ENCODE peak calls at places on chromosomes 1 and 21, in nine cellular contexts. L, Y, F, E, Z, W, M, R and O are unnamed samples.

GRCh38 chr1:184160236-184160635 is 108.7 kb downstream of the TSEN15 start:
- DNase-seq in L (no peak), Y (no peak), E (no peak), Z (no peak), W (no peak), M (peak), F (peak), R (peak), O (peak)

GRCh38 chr1:155018617-155019348 is 14.8 kb downstream of the DCST2 start:
- DNase-seq in L (no peak), M (peak), R (no peak), Z (no peak), F (no peak), Y (no peak), E (no peak), W (no peak), O (no peak)

GRCh38 chr1:212561501-212561931 is 47.0 kb upstream of the ATF3 start:
- DNase-seq in Z (no peak), E (peak), F (peak), R (peak), M (peak), W (peak), Y (no peak), L (no peak), O (peak)

GRCh38 chr1:213244664-213245091 is 193.6 kb downstream of the RPS6KC1 start:
- DNase-seq in Y (peak), Z (peak), M (peak), L (peak), R (peak), W (no peak), F (peak), E (no peak), O (peak)

GRCh38 chr1:204410764-204411450 is 710 bp downstream of the PPP1R15B start:
- DNase-seq in R (peak), M (peak), L (peak), Z (no peak), W (peak), F (peak), Y (peak), E (peak), O (peak)

GRCh38 chr1:199298825-199299224 is 660.0 kb downstream of the PTPRC start:
- DNase-seq in F (peak), M (peak), E (no peak), W (no peak), Y (no peak), R (no peak), L (no peak), Z (no peak), O (peak)

GRCh38 chr1:147580200-147580557 is 38.9 kb downstream of the BCL9 start:
- DNase-seq in Z (peak), E (no peak), Y (no peak), L (no peak), W (no peak), F (peak), M (peak), R (no peak), O (peak)

GRCh38 chr1:57377731-57378139 is 46.1 kb downstream of the DAB1 start:
- DNase-seq in Y (peak), R (no peak), M (no peak), W (no peak), Z (no peak), F (no peak), E (no peak), L (no peak), O (no peak)

GRCh38 chr21:17118638-17119384 is 394.0 kb upstream of the CXADR start:
- DNase-seq in Z (no peak), L (no peak), E (no peak), W (peak), F (no peak), R (no peak), M (no peak), Y (no peak), O (peak)

GRCh38 chr1:63790989-63791388 is 17.2 kb downstream of the ROR1 start:
- DNase-seq in E (no peak), W (no peak), M (no peak), L (no peak), R (no peak), F (no peak), Z (no peak), Y (no peak), O (no peak)

GRCh38 chr1:182888736-182889531 is 49.8 kb downstream of the DHX9 start:
- DNase-seq in F (peak), Y (peak), M (peak), Z (no peak), L (no peak), E (no peak), W (no peak), R (no peak), O (peak)

GRCh38 chr1:199821029-199821779 is 206.3 kb upstream of the NR5A2 start:
- DNase-seq in F (no peak), M (no peak), E (no peak), W (no peak), Y (no peak), L (peak), Z (no peak), R (peak), O (no peak)

GRCh38 chr1:159821171-159821867 is 5.4 kb upstream of the SLAMF8 start:
- DNase-seq in Y (peak), F (no peak), L (no peak), E (no peak), W (no peak), R (no peak), M (no peak), Z (no peak), O (no peak)

DNA sequence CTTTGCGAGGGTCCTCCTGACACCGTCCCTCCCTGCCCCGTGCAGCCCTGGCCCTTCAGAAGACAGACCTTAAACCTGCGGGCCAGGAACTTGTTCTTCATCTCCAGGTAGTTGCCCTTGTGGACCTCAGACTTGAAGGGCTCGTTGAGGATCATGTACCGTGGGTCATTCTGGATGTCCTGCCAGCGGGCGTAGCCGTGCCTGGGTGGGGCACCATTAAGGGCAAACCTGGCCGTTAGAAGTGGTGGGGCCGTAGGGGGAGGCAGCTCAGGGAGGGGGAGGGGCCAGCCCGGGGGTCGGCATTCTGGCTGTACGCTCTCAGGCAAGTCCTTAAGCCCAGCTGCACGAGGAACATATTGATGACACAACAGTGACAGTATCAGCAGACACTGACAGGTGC is 64.6 kb downstream of the KCNAB2 start:
- DNase-seq in Z (no peak), R (no peak), Y (no peak), F (no peak), W (no peak), E (no peak), M (no peak), L (no peak), O (no peak)
- TF ChIP-seq CTCF in Z (no peak), R (no peak), Y (no peak), F (no peak), W (no peak), E (no peak), M (no peak), L (no peak), O (no peak)

GRCh38 chr1:156432109-156433018 is 63.4 kb downstream of the RHBG start:
- DNase-seq in W (no peak), L (no peak), Z (no peak), F (no peak), R (no peak), M (no peak), Y (peak), E (no peak), O (no peak)
- H3K4me3 ChIP-seq in W (no peak), L (no peak), Z (no peak), F (no peak), R (no peak), M (no peak), Y (peak), E (no peak), O (no peak)

GRCh38 chr1:214549604-214550338 is 1.6 kb downstream of the PTPN14 start:
- DNase-seq in Y (peak), M (peak), F (peak), Z (no peak), R (no peak), E (no peak), L (no peak), W (no peak), O (peak)
- TF ChIP-seq CTCF in Y (no peak), M (peak), F (peak), Z (peak), R (peak), E (no peak), L (no peak), W (no peak), O (peak)

GRCh38 chr1:36126005-36126716 is 1.1 kb upstream of the COL8A2 start:
- DNase-seq in R (no peak), M (no peak), Y (peak), F (no peak), E (no peak), W (no peak), L (no peak), Z (no peak), O (no peak)

GRCh38 chr1:36123357-36123756 is 1.7 kb downstream of the COL8A2 start:
- DNase-seq in Z (no peak), Y (no peak), M (no peak), R (no peak), F (no peak), L (no peak), W (peak), E (no peak), O (no peak)

GRCh38 chr1:36122463-36123025 is 2.5 kb downstream of the COL8A2 start:
- DNase-seq in L (no peak), W (no peak), F (no peak), E (no peak), Y (no peak), M (no peak), Z (no peak), R (no peak), O (no peak)

GRCh38 chr1:36125129-36125991 is at the start of gene COL8A2:
- DNase-seq in Z (no peak), L (peak), E (no peak), Y (peak), R (no peak), F (no peak), W (peak), M (no peak), O (no peak)

DNA sequence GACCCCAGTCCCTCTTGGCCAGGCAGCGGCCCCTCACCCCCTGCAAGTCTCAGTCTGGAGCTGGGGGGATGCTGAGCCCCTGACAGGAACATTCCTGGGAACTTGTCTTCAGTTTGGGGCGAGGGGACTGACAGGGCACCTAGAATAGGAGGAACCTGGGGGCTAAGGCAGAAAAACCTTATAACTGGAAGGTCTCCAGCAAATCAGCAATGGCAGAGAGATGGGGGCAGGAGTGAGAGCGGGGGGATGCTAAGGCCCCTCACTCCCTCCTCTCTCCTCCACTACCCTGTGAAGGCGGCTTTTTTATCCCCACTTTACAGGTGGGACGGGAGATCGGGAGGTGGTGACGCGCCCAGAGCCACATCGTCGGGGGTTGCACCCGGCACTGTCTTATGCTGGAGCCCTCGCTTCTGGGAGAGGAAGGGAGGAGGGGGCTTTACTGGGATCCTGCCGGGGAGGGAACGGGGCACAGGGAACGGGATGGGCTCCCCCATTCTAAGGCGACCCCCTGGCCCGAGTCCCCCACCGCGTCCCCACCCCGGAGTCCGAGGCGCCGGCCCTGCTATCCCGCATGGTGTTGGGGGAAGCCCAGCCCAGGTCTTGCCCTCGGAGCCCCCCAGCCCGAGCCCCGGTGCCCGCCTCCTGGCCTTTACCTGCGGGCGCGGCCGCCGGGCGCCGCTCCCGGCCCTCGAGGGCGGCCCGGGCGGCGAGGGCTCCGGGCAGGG is 456 bp downstream of the COL8A2 start:
- DNase-seq in F (no peak), Z (no peak), M (no peak), Y (peak), E (no peak), W (no peak), R (no peak), L (no peak), O (no peak)
- H3K4me3 ChIP-seq in F (peak), Z (no peak), M (no peak), Y (peak), E (no peak), W (peak), R (no peak), L (peak), O (no peak)

GRCh38 chr1:10788592-10789006 is 7.8 kb downstream of the CASZ1 start:
- DNase-seq in L (peak), R (no peak), Z (no peak), Y (peak), F (no peak), E (no peak), M (no peak), W (no peak), O (no peak)
- TF ChIP-seq CTCF in L (no peak), R (no peak), Z (no peak), Y (peak), F (peak), E (no peak), M (no peak), W (peak), O (peak)

DNA sequence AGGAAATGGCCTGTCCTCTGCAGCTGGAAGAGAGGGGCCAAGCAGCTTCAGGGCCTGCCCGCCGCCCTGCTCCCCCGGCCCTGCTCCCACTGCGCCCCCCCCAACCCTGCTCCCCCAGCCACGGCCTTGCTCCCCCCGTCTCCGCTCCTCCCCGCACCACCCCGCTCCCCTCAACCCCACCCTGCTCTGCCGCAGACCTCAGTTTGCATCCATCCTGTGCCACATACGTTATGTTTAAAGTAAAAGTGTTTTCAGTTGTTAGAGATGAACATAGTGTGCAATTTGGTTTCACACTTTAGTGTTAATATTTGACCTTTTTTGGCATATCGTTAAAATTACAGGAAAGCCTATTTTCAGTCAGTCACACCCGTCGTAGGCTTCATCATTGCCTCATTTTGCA is 34.1 kb upstream of the DIP2A start:
- DNase-seq in E (no peak), W (no peak), F (no peak), Y (no peak), M (no peak), Z (no peak), R (no peak), L (no peak), O (no peak)
- H3K4me3 ChIP-seq in E (no peak), W (no peak), F (no peak), Y (no peak), M (no peak), Z (no peak), R (no peak), L (no peak), O (no peak)

GRCh38 chr1:231091853-231092301 is 51.8 kb upstream of the FAM89A start:
- DNase-seq in M (peak), E (no peak), R (peak), Z (peak), F (peak), W (no peak), L (peak), Y (peak), O (peak)
- TF ChIP-seq CTCF in M (peak), E (no peak), R (peak), Z (peak), F (peak), W (no peak), L (peak), Y (peak), O (peak)

DNA sequence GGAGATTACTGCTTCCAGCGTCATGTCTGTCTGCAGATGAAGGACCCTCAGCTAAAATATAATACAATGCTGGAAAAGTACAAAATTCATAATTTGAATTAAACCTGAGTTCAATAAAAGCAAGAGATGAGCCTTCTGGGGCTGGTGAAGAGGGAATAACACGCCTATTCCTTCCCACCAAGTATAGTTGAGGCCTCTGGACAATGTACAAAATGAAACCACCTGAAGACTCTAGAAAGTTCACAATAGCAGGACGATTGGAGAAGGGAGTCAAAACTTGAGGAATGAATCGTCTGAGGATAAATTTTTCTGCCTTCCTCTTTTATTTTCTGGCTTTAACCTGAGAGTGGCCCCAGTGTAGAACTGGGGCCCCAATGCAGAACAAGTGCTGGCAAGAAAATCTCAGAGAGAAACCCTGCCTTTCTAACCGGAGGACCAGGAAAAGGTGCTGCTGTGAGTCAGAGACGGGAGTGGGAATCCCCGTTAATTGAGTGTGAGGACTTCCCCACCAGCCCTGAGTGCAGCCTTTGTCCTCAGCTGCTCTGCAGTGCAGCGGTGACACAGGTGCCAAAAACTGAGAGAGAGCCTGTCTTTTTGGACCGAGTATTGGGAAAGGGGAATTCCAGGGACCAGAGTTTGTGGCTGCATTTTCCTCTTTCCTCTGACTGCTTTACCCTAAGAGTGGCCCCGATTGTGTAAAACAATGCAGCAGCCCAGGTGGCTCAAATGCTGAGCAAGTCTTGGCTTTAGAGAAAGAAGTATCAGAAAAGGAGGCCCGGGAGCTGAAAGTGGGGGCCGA is 264.9 kb downstream of the DYRK1A start:
- DNase-seq in Y (peak), Z (no peak), F (no peak), E (no peak), W (no peak), M (no peak), L (no peak), R (peak), O (peak)
- H3K4me3 ChIP-seq in Y (peak), Z (no peak), F (no peak), E (no peak), W (no peak), M (no peak), L (no peak), R (no peak), O (no peak)

GRCh38 chr21:39183272-39184049 is at the start of gene PSMG1:
- DNase-seq in W (peak), Z (peak), L (peak), E (peak), M (peak), Y (peak), F (peak), R (peak), O (peak)
- TF ChIP-seq CTCF in W (no peak), Z (no peak), L (no peak), E (no peak), M (no peak), Y (no peak), F (no peak), R (no peak), O (no peak)